ENCODE peak calls at places on chromosomes 3 and 15, in four cellular contexts. I is left ventricle myocardium inferior, N is A673, S is ovary. O is an unnamed sample.

GRCh38 chr15:39728844-39729243 is 53.8 kb downstream of the FSIP1 start:
- DNase-seq in I (no peak), N (no peak), S (no peak), O (no peak)

GRCh38 chr15:85354432-85354831 is 26.0 kb upstream of the AKAP13 start:
- DNase-seq in I (no peak), N (peak; percentile 43), S (no peak), O (no peak)

GRCh38 chr3:87218560-87218959 is 8.5 kb upstream of the CHMP2B start:
- DNase-seq in I (no peak), N (no peak), S (no peak), O (no peak)

GRCh38 chr15:38377547-38378161 is 76.3 kb upstream of the FAM98B start:
- DNase-seq in I (no peak), N (no peak), S (no peak), O (no peak)

GRCh38 chr3:139937674-139938279 is 2.8 kb downstream of the CLSTN2 start:
- DNase-seq in I (peak; percentile 22), N (peak; percentile 67), S (peak; percentile 73), O (no peak)

GRCh38 chr3:30649572-30650310 is 43.3 kb downstream of the TGFBR2 start:
- DNase-seq in I (no peak), N (no peak), S (no peak), O (no peak)

GRCh38 chr15:76310470-76311070 is 699 bp downstream of the ETFA start:
- DNase-seq in I (no peak), N (no peak), S (no peak), O (no peak)

GRCh38 chr3:183513046-183513706 is 42.3 kb downstream of the KLHL6 start:
- DNase-seq in I (no peak), N (no peak), S (no peak), O (peak; percentile 8)

GRCh38 chr3:100062665-100063064 is 51.6 kb downstream of the FILIP1L start:
- DNase-seq in I (no peak), N (no peak), S (no peak), O (no peak)

GRCh38 chr15:70875001-70875782 is 17.0 kb downstream of the THAP10 start:
- DNase-seq in I (no peak), N (peak; percentile 49), S (no peak), O (no peak)

GRCh38 chr3:164332856-164333802 is 745.2 kb downstream of the SI start:
- DNase-seq in I (no peak), N (no peak), S (no peak), O (no peak)

GRCh38 chr3:38177175-38177574 is 11.8 kb downstream of the OXSR1 start:
- DNase-seq in I (no peak), N (no peak), S (no peak), O (no peak)

GRCh38 chr3:167361356-167361755 is 18.7 kb downstream of the ZBBX start:
- DNase-seq in I (no peak), N (no peak), S (no peak), O (no peak)

DNA sequence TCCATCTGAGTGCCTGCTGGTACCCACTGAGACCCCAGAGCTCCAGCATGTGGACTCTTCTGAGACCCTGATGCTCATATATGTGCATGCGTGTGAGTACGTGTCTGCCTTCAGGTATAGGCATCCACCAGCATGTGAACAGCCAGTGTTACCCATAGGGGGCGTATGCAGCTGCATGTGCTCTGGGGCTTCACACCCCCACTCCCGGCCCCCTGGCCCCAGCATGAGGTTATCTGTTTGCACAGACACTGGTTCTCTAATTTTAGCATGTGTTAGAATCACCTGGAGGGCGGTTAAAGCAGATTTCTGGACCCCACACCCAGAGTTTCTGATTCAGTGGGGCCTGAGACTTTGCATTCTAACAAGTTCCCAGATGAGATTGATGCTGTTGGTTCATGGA is 824 bp upstream of the CILP start:
- DNase-seq in I (no peak), N (peak; percentile 44), S (no peak), O (no peak)
- TF ChIP-seq CTCF in I (peak; percentile 40), N (peak; percentile 65), S (no peak), O (peak; percentile 30)

DNA sequence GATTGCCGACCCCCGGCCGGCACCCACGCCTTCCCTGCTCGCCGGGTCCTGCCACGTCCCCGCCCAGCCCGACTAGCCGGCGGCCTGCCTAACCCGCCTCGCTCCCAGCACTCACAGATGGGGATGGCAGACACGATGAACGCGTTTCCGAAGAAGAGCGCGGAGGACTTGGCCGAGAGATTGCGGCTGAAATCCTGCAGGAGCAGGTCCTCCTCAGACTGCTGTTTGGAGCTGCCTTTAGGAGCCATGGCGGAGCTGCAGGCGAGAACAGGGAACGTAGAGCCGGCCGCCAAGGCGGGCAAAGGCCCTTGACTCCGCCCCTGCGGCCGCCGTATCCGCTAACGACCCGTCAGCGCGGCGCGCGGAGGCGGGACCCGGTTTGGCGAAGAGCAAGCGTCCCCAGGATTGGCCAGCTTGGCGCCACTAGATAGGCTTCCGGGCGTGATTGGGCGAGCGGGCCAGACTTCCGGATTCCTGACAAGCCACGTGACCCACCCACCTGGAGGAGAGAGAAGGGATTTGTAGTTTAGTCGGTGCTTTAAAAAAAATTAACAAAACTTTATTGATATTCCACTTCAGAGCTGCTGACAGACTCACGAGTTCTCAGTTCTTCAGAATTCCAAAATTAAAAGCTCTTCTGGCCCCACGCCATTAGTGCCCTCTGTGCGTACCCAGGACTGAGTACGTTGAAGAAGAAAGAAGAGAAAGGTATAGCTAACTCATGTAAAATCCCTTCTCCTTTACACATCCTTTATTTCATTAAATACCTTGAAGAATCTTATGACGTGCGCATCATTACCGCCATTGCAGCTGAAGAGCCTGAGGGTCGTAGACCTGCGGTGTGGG is at the start of gene SSR3:
- DNase-seq in I (peak; percentile 99), N (peak; percentile 100), S (peak; percentile 99), O (peak; percentile 99)
- TF ChIP-seq CTCF in I (peak; percentile 57), N (no peak), S (peak; percentile 61), O (no peak)

DNA sequence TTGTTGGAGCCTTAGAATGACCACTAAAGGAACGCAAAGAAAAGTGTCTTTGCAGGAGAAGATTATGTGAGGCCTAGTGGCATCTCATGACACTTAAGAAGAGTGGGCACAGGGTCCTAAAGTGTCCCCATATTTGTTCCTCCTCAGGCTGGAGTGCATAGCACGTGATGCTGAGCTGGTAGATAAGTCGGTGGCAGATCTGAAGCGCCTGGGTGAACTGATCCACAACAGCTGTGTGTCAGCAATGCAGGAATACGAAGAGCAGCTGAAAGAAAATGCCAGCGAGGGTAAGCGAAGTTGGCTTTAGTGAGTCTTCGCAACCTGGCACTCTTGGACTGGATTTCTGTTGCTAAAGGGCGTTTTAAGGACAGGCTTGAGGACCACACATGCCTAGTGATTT is 92.6 kb downstream of the CHD2 start:
- DNase-seq in I (no peak), N (no peak), S (no peak), O (no peak)
- TF ChIP-seq CTCF in I (no peak), N (no peak), S (no peak), O (no peak)

GRCh38 chr3:160758929-160759577 is 3.0 kb downstream of the PPM1L start:
- DNase-seq in I (no peak), N (no peak), S (no peak), O (no peak)
- TF ChIP-seq CTCF in I (peak; percentile 42), N (no peak), S (no peak), O (no peak)

GRCh38 chr3:72285483-72285882 is 500.5 kb upstream of the PROK2 start:
- DNase-seq in I (no peak), N (no peak), S (no peak), O (no peak)
- TF ChIP-seq CTCF in I (no peak), N (no peak), S (no peak), O (no peak)

DNA sequence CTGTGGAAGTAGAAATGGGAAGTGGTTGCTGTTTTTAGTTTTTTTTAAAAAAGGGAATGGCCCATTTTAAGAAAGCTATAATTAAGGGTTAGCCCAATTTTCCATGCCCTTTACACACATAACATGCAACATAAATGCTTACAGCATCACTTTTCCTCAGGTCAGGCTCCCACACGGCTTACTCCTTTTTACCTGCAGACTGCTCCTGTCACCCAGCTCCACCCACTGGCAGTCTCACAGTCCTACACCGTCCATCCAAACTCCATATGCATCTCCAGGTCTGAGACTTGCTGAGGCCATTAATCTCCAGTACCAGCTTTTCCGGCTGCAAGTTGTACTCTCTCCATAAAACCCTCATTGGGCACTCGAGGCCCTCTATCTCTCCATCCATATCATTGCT is 19.7 kb downstream of the MORC1 start:
- DNase-seq in I (no peak), N (peak; percentile 25), S (no peak), O (no peak)
- TF ChIP-seq CTCF in I (peak; percentile 19), N (peak; percentile 44), S (no peak), O (peak; percentile 40)

DNA sequence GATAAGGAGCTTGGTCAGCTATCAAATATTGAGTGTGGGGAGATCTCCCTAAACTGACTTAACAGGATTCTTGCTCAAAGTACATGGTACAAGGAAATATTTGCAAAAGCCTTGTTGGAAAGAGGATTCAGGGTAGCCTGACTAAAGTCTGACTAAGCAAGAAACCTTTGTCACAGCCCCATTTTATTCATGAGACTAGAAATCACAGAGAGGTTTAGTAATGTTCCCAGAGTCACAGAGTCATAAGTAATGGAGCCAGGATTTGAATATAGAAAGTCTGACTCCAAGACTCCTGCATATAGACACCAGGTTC is 29.4 kb downstream of the SST start:
- DNase-seq in I (no peak), N (no peak), S (no peak), O (no peak)
- TF ChIP-seq CTCF in I (no peak), N (no peak), S (no peak), O (no peak)

GRCh38 chr3:111617912-111618601 is 22.9 kb upstream of the ZBED2 start:
- DNase-seq in I (no peak), N (no peak), S (no peak), O (no peak)

GRCh38 chr3:111618945-111619344 is 23.8 kb upstream of the ZBED2 start:
- DNase-seq in I (no peak), N (no peak), S (no peak), O (no peak)

GRCh38 chr3:111617406-111617805 is 22.3 kb upstream of the ZBED2 start:
- DNase-seq in I (no peak), N (no peak), S (no peak), O (no peak)

GRCh38 chr3:111619833-111620232 is 24.7 kb upstream of the ZBED2 start:
- DNase-seq in I (no peak), N (no peak), S (no peak), O (peak; percentile 65)

GRCh38 chr3:111621535-111621934 is 26.4 kb upstream of the ZBED2 start:
- DNase-seq in I (no peak), N (peak; percentile 54), S (no peak), O (no peak)
- TF ChIP-seq CTCF in I (no peak), N (peak; percentile 74), S (no peak), O (peak; percentile 46)

DNA sequence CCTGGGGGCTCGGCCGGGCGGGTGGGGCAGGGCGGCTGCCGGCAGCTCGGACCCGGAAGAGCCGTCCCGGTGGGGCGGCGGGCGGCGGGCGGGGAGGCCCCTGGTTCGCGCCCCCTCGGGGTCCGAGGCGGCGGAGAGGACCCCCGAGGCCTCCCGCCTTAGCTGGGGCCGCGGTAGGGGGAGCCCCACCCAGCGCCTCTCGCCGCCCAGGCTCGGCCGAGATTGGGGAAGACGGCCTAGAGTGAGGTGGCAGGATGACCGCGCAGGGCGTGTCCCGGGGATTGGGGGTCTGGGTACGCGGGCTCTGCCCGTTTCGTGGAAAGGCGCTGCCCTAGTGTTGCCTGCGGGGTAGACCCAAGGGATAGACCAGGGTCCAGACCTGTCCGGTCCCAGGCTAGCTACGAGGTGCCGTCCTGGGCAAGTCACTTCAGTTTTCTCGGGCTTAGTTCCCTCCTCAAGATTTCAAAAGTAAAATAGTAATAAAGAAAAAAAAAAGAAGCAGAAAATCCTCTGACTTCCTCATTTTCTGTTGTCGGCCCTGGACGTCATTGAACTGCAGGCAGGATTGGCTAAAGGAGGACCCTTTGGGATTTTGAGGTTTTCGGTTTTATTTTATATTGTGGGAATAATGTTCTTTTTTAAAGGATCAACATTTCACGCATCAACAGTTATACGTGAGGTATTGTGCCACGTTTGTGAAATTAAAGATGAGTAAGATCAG is 580 bp downstream of the IQGAP1 start:
- DNase-seq in I (peak; percentile 72), N (peak; percentile 54), S (peak; percentile 73), O (peak; percentile 86)
- TF ChIP-seq CTCF in I (peak; percentile 14), N (no peak), S (peak; percentile 2), O (no peak)

GRCh38 chr15:50145451-50145872 is 26.4 kb upstream of the ATP8B4 start:
- DNase-seq in I (no peak), N (peak; percentile 86), S (peak; percentile 25), O (no peak)
- TF ChIP-seq CTCF in I (peak; percentile 70), N (peak; percentile 60), S (peak; percentile 60), O (peak; percentile 93)

O was measured in RWPE2.